ENCODE peak calls at places on chromosomes 1 and 21, in eight cellular contexts. M is A549, U is testis, I is ovary, C is prostate gland, R is sigmoid colon, J is adrenal gland, Q is esophagus muscularis mucosa. V is an unnamed sample.

GRCh38 chr1:43934279-43934985 is 831 bp downstream of the ARTN start:
- DNase-seq in M (peak), U (peak), I (peak), C (no peak), R (peak), J (peak), Q (no peak), V (peak)

GRCh38 chr1:172973424-172973823 is 77.3 kb downstream of the TNFSF18 start:
- DNase-seq in M (no peak), U (no peak), I (no peak), C (no peak), R (no peak), J (no peak), Q (no peak), V (peak)

GRCh38 chr1:244920911-244921310 is 56.6 kb upstream of the HNRNPU start:
- DNase-seq in M (no peak), U (no peak), I (no peak), C (no peak), R (no peak), J (no peak), Q (no peak), V (no peak)

GRCh38 chr1:15620155-15620545 is 2.9 kb downstream of the DDI2 start:
- DNase-seq in M (peak), U (no peak), I (no peak), C (no peak), R (no peak), J (no peak), Q (no peak), V (no peak)

GRCh38 chr1:40153073-40153770 is 8.0 kb upstream of the RLF start:
- DNase-seq in M (peak), U (peak), I (no peak), C (peak), R (no peak), J (no peak), Q (no peak), V (peak)

GRCh38 chr1:59669752-59670312 is 144.9 kb upstream of the HOOK1 start:
- DNase-seq in M (no peak), U (peak), I (no peak), C (no peak), R (peak), J (peak), Q (peak), V (peak)

GRCh38 chr1:76239470-76239918 is 164.9 kb downstream of the ST6GALNAC3 start:
- DNase-seq in M (peak), U (no peak), I (no peak), C (no peak), R (no peak), J (no peak), Q (no peak), V (no peak)

GRCh38 chr1:216793303-216793702 is 70.1 kb upstream of the ESRRG start:
- DNase-seq in M (no peak), U (no peak), I (no peak), C (no peak), R (no peak), J (no peak), Q (no peak), V (no peak)

GRCh38 chr1:213138391-213138790 is 87.3 kb downstream of the RPS6KC1 start:
- DNase-seq in M (no peak), U (no peak), I (no peak), C (no peak), R (no peak), J (no peak), Q (no peak), V (no peak)

GRCh38 chr1:19563336-19564097 is 78.2 kb upstream of the CAPZB start:
- DNase-seq in M (no peak), U (peak), I (peak), C (peak), R (peak), J (peak), Q (peak), V (peak)

GRCh38 chr1:147273409-147274307 is 31.2 kb downstream of the CHD1L start:
- DNase-seq in M (peak), U (peak), I (no peak), C (peak), R (no peak), J (peak), Q (no peak), V (peak)

DNA sequence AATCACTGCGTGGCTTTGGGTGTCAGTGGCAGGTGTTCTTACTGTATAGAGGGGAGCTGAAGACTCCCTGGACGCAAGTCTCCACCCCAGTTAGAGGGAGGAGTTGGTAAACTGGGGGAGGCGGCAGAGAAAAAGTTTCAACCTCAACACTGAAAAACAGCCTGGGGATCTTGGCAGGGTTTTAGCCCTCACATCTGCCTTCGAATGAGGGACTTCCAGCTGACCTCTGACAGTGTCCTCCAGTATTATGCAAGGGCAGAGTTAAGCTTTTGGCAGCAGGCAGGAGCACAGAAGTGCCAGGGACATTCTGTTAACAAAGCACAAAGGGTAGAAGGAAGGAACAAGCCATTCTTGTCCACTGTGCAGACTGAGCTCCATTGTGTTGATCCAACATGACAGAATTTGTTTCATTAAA is 41.2 kb upstream of the RAB4A start:
- DNase-seq in M (no peak), U (peak), I (peak), C (peak), R (peak), J (peak), Q (peak), V (peak)
- H3K27ac ChIP-seq in M (peak), U (peak), I (no peak), C (peak), R (peak), J (peak), Q (peak), V (peak)

GRCh38 chr1:62782197-62782886 is 1.6 kb upstream of the ATG4C start:
- DNase-seq in M (no peak), U (no peak), I (no peak), C (no peak), R (no peak), J (no peak), Q (no peak), V (no peak)

GRCh38 chr1:62778208-62778607 is 5.7 kb upstream of the ATG4C start:
- DNase-seq in M (no peak), U (no peak), I (no peak), C (no peak), R (no peak), J (no peak), Q (no peak), V (no peak)

GRCh38 chr1:62784509-62785365 is 805 bp downstream of the ATG4C start:
- DNase-seq in M (peak), U (no peak), I (no peak), C (no peak), R (no peak), J (no peak), Q (no peak), V (no peak)

DNA sequence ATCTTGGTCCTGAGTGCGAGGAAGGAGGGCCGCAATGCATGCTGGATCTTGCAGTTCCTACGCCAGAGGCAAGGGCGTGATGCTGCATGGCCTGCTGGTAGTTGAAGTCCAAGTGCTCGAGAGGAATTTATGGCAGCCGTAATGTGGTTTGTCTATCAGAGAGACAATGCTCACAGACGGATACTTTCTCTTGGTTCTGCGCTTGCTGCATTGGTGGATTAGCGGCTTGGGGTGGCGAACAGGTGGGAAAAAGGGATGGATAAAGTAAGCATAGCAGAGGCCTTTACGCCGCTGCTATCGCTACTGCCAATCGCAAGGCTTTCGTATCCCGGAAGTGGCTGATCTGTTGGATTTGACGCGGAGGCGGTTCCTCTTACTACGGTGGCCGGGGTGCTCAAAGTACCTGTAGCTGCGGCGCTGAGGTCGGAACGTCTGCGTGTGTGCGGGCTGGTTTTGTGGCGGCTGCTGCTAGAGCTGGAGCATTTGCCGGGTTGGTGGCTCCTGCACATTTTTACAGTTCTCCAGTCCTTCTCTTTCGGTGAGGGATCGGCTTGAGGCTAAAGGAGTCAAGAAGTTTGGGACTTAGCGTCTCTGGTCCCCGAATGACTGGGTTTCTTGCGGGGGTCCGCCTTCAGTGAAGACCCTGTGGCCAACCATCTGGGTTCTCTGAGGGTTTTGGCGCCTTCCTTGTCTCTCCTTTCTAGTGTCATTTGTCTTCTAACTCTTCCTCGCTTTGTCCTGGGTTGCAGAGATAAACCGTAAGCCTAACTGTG is at the start of gene ATG4C:
- DNase-seq in M (peak), U (peak), I (peak), C (peak), R (peak), J (peak), Q (peak), V (peak)
- TF ChIP-seq POLR2A in M (peak), U (no peak), I (peak), C (peak), R (peak), J (peak), Q (no peak), V (peak)

DNA sequence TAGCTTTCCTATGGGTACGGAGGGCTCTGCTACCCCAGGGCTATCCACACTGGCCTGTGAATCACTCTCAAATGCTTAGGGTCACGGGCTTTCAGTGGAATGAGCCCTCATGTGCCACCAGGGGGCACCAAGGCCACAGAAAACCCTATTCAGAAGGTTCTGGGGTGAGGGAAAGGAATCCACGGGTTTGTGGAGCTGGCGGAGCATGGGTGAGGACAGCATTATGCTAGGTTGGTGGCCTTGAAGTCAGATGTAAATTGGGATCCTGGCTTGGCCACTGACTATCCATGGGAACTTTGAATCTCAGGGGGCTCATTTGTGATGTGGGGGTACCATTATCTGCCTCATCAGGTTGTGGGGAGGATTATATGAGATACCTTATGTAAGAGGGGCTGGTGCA is 5.1 kb upstream of the LAMTOR5 start:
- DNase-seq in M (peak), U (peak), I (peak), C (peak), R (peak), J (peak), Q (no peak), V (peak)
- TF ChIP-seq CTCF in M (peak), U (peak), I (peak), C (peak), R (peak), J (peak), Q (peak), V (peak)

GRCh38 chr21:41611966-41612606 is 104.1 kb upstream of the TMPRSS2 start:
- DNase-seq in M (peak), U (no peak), I (no peak), C (peak), R (peak), J (no peak), Q (no peak), V (peak)
- H3K27ac ChIP-seq in M (peak), U (no peak), I (peak), C (peak), R (peak), J (no peak), Q (peak), V (no peak)

DNA sequence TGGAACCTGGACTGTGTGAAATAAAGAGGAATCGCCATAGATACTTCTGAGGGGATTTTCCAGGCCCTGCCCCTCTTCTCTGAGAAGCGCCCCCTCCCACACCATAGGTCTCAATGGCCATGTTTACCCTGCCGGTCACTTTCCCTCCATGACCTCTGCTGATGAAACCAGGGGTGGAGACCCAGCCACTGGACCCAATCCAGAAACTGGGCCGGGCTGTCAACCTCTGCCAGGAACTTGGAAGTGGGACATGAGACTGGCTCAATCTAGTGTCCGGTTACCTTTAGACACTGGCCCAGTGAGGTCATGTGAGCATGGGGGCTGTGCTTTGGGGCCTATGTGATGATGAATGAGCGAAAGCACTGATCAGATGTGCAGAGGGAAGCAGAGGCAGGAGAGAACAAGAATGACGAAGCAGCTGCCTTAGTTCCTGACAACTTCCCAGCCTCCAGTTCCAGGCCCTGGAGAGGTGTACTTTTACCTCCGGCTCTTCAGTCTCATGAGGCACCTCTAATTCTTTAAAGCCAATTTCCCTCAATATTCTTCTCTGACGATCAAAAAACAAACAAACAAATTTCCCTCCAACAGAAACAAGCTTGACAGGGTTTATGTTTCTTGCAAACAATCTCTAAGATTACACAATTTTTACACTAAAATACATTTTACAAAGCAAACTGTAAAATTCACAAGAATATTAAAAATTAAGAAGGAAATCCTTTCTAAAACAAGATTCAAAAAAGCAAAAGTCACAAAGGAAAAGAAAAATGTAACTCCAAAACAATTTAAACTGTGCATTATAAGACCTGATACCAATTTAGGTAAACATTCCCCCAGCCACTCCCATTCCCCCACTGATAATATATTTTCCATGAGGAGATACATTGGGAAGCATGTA is 4.8 kb downstream of the ASAP3 start:
- DNase-seq in M (peak), U (peak), I (peak), C (peak), R (peak), J (peak), Q (no peak), V (peak)
- TF ChIP-seq POLR2A in M (no peak), U (no peak), I (no peak), C (no peak), R (no peak), J (no peak), Q (peak), V (peak)

GRCh38 chr1:185317034-185317885 is at the start of gene IVNS1ABP:
- DNase-seq in M (peak), U (peak), I (peak), C (peak), R (peak), J (peak), Q (peak), V (peak)
- TF ChIP-seq CTCF in M (peak), U (peak), I (no peak), C (peak), R (no peak), J (peak), Q (peak), V (peak)

V was measured in body of pancreas.